ENCODE peak calls at places on chromosomes 6 and 20, in ten cellular contexts. One of them, this sample, is unnamed.
A peak's percentile ranks its signal among the peaks of the same experiment; 100 is the strongest.

GRCh38 chr6:3813918-3814317 is 35.3 kb upstream of the FAM50B start:
- DNase-seq in cardiac muscle cell: no peak
- DNase-seq in myocyte: no peak
- DNase-seq in PC-3: no peak
- DNase-seq in heart right ventricle: no peak
- DNase-seq in GM03348: no peak
- DNase-seq in NCI-H774: no peak
- DNase-seq in NT2/D1: no peak
- DNase-seq in activated T-cell treated with anti-CD3 and anti-CD28 coated beads, Interleukin-2, amount 50 U/mL, for 72 hours: no peak
- DNase-seq in left colon: no peak
- DNase-seq in this sample: no peak

GRCh38 chr6:70219943-70220613 is 82.8 kb downstream of the COL9A1 start:
- DNase-seq in cardiac muscle cell: no peak
- DNase-seq in myocyte: no peak
- DNase-seq in PC-3: no peak
- DNase-seq in heart right ventricle: no peak
- DNase-seq in GM03348: no peak
- DNase-seq in NCI-H774: no peak
- DNase-seq in NT2/D1: no peak
- DNase-seq in activated T-cell treated with anti-CD3 and anti-CD28 coated beads, Interleukin-2, amount 50 U/mL, for 72 hours: no peak
- DNase-seq in left colon: no peak
- DNase-seq in this sample: no peak

GRCh38 chr20:59007758-59008511 is 881 bp upstream of the CTSZ start:
- DNase-seq in cardiac muscle cell: no peak
- DNase-seq in myocyte: no peak
- DNase-seq in PC-3: no peak
- DNase-seq in heart right ventricle: no peak
- DNase-seq in GM03348: no peak
- DNase-seq in NCI-H774: no peak
- DNase-seq in NT2/D1: no peak
- DNase-seq in activated T-cell treated with anti-CD3 and anti-CD28 coated beads, Interleukin-2, amount 50 U/mL, for 72 hours: no peak
- DNase-seq in left colon: peak; percentile 63
- DNase-seq in this sample: no peak

GRCh38 chr6:143368426-143368825 is 82.1 kb downstream of the ADAT2 start:
- DNase-seq in cardiac muscle cell: peak; percentile 49
- DNase-seq in myocyte: peak; percentile 41
- DNase-seq in PC-3: peak; percentile 22
- DNase-seq in heart right ventricle: no peak
- DNase-seq in GM03348: no peak
- DNase-seq in NCI-H774: no peak
- DNase-seq in NT2/D1: no peak
- DNase-seq in activated T-cell treated with anti-CD3 and anti-CD28 coated beads, Interleukin-2, amount 50 U/mL, for 72 hours: peak; percentile 7
- DNase-seq in left colon: no peak
- DNase-seq in this sample: no peak

GRCh38 chr6:42819803-42820508 is 38.1 kb downstream of the BICRAL start:
- DNase-seq in cardiac muscle cell: peak; percentile 49
- DNase-seq in myocyte: peak; percentile 41
- DNase-seq in PC-3: no peak
- DNase-seq in heart right ventricle: no peak
- DNase-seq in GM03348: peak; percentile 55
- DNase-seq in NCI-H774: peak; percentile 63
- DNase-seq in NT2/D1: no peak
- DNase-seq in activated T-cell treated with anti-CD3 and anti-CD28 coated beads, Interleukin-2, amount 50 U/mL, for 72 hours: no peak
- DNase-seq in left colon: no peak
- DNase-seq in this sample: peak; percentile 27

GRCh38 chr6:7848229-7848628 is 62.4 kb downstream of the TXNDC5 start:
- DNase-seq in cardiac muscle cell: no peak
- DNase-seq in myocyte: no peak
- DNase-seq in PC-3: no peak
- DNase-seq in heart right ventricle: no peak
- DNase-seq in GM03348: no peak
- DNase-seq in NCI-H774: no peak
- DNase-seq in NT2/D1: no peak
- DNase-seq in activated T-cell treated with anti-CD3 and anti-CD28 coated beads, Interleukin-2, amount 50 U/mL, for 72 hours: no peak
- DNase-seq in left colon: no peak
- DNase-seq in this sample: no peak

GRCh38 chr20:50834599-50835005 is 39.7 kb downstream of the BCAS4 start:
- DNase-seq in cardiac muscle cell: peak; percentile 44
- DNase-seq in myocyte: no peak
- DNase-seq in PC-3: peak; percentile 23
- DNase-seq in heart right ventricle: no peak
- DNase-seq in GM03348: no peak
- DNase-seq in NCI-H774: no peak
- DNase-seq in NT2/D1: no peak
- DNase-seq in activated T-cell treated with anti-CD3 and anti-CD28 coated beads, Interleukin-2, amount 50 U/mL, for 72 hours: no peak
- DNase-seq in left colon: no peak
- DNase-seq in this sample: no peak

GRCh38 chr20:25517124-25517523 is 68.2 kb downstream of the NINL start:
- DNase-seq in cardiac muscle cell: no peak
- DNase-seq in myocyte: no peak
- DNase-seq in PC-3: no peak
- DNase-seq in heart right ventricle: no peak
- DNase-seq in GM03348: no peak
- DNase-seq in NCI-H774: no peak
- DNase-seq in NT2/D1: no peak
- DNase-seq in activated T-cell treated with anti-CD3 and anti-CD28 coated beads, Interleukin-2, amount 50 U/mL, for 72 hours: no peak
- DNase-seq in left colon: no peak
- DNase-seq in this sample: no peak

GRCh38 chr6:4776967-4777925 is 1.0 kb downstream of the CDYL start:
- DNase-seq in cardiac muscle cell: peak; percentile 55
- DNase-seq in myocyte: peak; percentile 40
- DNase-seq in PC-3: peak; percentile 54
- DNase-seq in heart right ventricle: no peak
- DNase-seq in GM03348: peak; percentile 46
- DNase-seq in NCI-H774: no peak
- DNase-seq in NT2/D1: no peak
- DNase-seq in activated T-cell treated with anti-CD3 and anti-CD28 coated beads, Interleukin-2, amount 50 U/mL, for 72 hours: peak; percentile 29
- DNase-seq in left colon: peak; percentile 46
- DNase-seq in this sample: peak; percentile 12

GRCh38 chr20:38706482-38706881 is 17.8 kb upstream of the SLC32A1 start:
- DNase-seq in cardiac muscle cell: no peak
- DNase-seq in myocyte: no peak
- DNase-seq in PC-3: no peak
- DNase-seq in heart right ventricle: no peak
- DNase-seq in GM03348: no peak
- DNase-seq in NCI-H774: no peak
- DNase-seq in NT2/D1: no peak
- DNase-seq in activated T-cell treated with anti-CD3 and anti-CD28 coated beads, Interleukin-2, amount 50 U/mL, for 72 hours: no peak
- DNase-seq in left colon: no peak
- DNase-seq in this sample: no peak

GRCh38 chr6:30543824-30544223 is 12.5 kb downstream of the GNL1 start:
- DNase-seq in cardiac muscle cell: no peak
- DNase-seq in myocyte: no peak
- DNase-seq in PC-3: no peak
- DNase-seq in heart right ventricle: no peak
- DNase-seq in GM03348: no peak
- DNase-seq in NCI-H774: no peak
- DNase-seq in NT2/D1: no peak
- DNase-seq in activated T-cell treated with anti-CD3 and anti-CD28 coated beads, Interleukin-2, amount 50 U/mL, for 72 hours: no peak
- DNase-seq in left colon: no peak
- DNase-seq in this sample: peak; percentile 37